ENCODE peak calls at places on chromosomes 1 and 21, in four cellular contexts. W is H1, A is HepG2, R is K562. S is an unnamed sample.

GRCh38 chr21:42847051-42847707 is 32.2 kb downstream of the WDR4 start:
- DNase-seq in R (no peak), A (no peak), W (no peak), S (no peak)

GRCh38 chr1:221230605-221231004 is 351.4 kb downstream of the HLX start:
- DNase-seq in A (no peak), W (no peak), R (no peak), S (peak)

GRCh38 chr1:172460901-172461315 is 17.0 kb upstream of the PIGC start:
- DNase-seq in W (no peak), A (no peak), R (no peak), S (peak)

GRCh38 chr1:147264158-147264768 is 21.8 kb downstream of the CHD1L start:
- DNase-seq in W (no peak), R (no peak), A (no peak), S (no peak)

GRCh38 chr1:197388801-197389200 is 120.7 kb downstream of the CRB1 start:
- DNase-seq in A (no peak), R (no peak), W (no peak), S (no peak)

GRCh38 chr1:114745351-114745750 is 12.4 kb downstream of the CSDE1 start:
- DNase-seq in R (no peak), W (no peak), A (no peak), S (no peak)

GRCh38 chr1:70553192-70553956 is 142.3 kb downstream of the CTH start:
- DNase-seq in A (no peak), R (no peak), W (no peak), S (no peak)

GRCh38 chr21:36065497-36066036 is 4.3 kb upstream of the CBR1 start:
- DNase-seq in W (no peak), A (peak), R (peak), S (no peak)

GRCh38 chr1:223739366-223740057 is 27.2 kb downstream of the CAPN2 start:
- DNase-seq in R (no peak), A (no peak), W (no peak), S (no peak)

GRCh38 chr1:1946540-1946939 is 27.5 kb upstream of the TMEM52 start:
- DNase-seq in A (no peak), W (no peak), R (no peak), S (no peak)
- TF ChIP-seq RNF2 in A (no peak), W (no peak), R (no peak), S (no peak)

GRCh38 chr1:59020151-59020997 is 236.5 kb upstream of the JUN start:
- DNase-seq in W (no peak), A (no peak), R (peak), S (no peak)
- TF ChIP-seq RNF2 in W (no peak), A (no peak), R (no peak), S (no peak)

DNA sequence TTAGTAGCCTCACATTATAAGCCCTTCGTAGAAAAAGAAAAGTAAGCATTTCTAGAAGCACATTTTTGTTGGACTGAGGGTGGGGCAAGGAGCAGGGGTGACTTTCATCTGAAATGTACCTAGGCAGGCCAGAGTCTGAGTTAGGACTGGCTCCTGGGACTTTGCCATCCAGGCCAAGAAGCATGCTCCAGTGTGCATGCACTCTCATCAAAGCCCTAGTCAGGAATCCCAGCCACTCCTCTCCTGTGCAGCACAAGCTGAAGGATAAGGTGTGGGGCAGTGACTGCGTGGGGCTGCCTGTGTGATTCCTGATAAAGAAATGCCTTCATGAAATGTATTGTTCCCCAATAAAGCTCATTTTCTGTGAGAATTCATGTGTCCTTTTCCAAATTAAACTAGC is 88.2 kb downstream of the GFI1 start:
- DNase-seq in A (no peak), R (no peak), W (no peak), S (no peak)
- TF ChIP-seq RNF2 in A (no peak), R (no peak), W (no peak), S (no peak)

GRCh38 chr1:6001992-6002576 is 9.9 kb upstream of the NPHP4 start:
- DNase-seq in W (no peak), A (no peak), R (no peak), S (no peak)
- TF ChIP-seq RNF2 in W (no peak), A (no peak), R (no peak), S (no peak)

DNA sequence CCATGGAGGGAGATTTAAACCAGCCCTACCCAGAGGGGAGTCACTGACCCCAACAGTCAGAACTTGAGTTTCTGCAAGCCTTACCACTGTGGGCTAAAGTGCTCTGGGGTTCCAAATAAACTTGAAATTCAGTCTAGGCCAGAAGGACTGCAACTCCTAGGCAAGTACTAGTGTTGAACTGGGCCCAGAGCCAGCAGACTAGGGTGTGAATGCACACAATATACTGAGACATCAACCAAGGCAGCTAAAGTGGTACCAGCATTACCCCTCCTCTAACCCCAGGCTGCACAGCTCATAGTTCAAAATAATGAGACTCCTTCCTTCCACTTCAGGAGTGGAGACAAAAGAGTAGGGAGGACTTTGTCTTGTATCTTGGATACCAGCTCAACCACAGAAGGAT is 18.9 kb upstream of the IL20 start:
- DNase-seq in A (no peak), W (no peak), R (no peak), S (no peak)
- TF ChIP-seq RNF2 in A (no peak), W (no peak), R (no peak), S (no peak)

DNA sequence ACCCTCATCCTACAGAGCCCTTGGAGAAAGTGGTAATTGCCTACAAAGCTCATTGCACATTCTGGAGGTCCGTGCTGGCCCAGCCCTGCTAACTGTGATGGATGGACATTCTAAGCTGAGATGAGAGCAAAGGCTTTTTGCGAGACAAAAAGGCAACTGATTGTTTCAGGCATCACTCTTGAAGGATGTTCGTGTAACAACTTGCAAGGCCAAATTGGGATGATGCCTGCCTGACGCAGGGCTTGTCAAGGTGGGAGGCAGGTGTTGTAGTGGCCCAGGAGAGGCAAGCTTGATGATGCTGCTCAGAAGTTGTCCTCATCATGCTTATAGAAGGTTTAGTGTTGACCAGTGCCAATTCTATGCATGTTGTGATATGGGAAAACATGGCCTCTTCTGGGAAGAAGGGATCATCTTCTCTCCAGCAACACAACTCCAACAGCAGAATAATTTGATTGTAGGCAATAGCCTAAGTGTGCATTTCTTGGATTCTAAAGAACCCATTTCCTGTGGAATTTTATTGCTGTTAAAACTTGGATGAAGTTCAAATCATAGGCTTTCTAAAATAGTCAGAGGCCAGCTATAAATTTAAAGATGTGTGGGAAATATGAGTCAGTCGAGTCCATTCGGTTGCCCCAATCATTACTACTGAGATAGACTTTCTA is 102.5 kb upstream of the COA6 start:
- DNase-seq in R (no peak), A (no peak), W (no peak), S (no peak)
- TF ChIP-seq RNF2 in R (no peak), A (no peak), W (no peak), S (no peak)

GRCh38 chr1:26164036-26164927 is 4.5 kb downstream of the C1orf232 start:
- DNase-seq in R (peak), W (no peak), A (no peak), S (peak)
- TF ChIP-seq RNF2 in R (no peak), W (peak), A (no peak), S (no peak)

GRCh38 chr1:186079084-186079684 is 295.9 kb downstream of the TPR start:
- DNase-seq in R (no peak), W (no peak), A (peak), S (no peak)

GRCh38 chr1:186078245-186078644 is 296.8 kb downstream of the TPR start:
- DNase-seq in R (no peak), A (no peak), W (no peak), S (no peak)

GRCh38 chr1:186076006-186076405 is 299.0 kb downstream of the TPR start:
- DNase-seq in R (no peak), A (no peak), W (no peak), S (no peak)

DNA sequence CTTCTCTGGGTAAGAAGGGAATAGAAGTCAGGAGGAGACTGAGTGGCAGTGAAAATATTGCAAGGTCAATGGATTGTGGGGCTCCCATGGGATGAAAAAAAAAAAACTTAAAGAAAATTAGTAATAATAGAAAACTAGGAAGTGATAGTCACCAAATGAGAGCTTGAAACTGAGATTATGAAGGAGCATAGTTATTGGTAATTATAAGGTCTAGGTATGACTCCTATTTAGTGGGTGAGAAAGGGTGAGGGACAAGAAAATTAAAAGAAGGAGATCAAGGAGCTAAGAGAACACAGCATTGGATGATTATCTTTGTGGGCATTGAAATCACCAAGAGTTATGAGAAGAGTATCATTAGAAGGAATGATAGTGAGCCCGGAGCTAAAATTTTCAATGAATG is 301.4 kb downstream of the TPR start:
- DNase-seq in W (no peak), A (no peak), R (no peak), S (no peak)
- TF ChIP-seq RNF2 in W (no peak), A (no peak), R (no peak), S (no peak)

DNA sequence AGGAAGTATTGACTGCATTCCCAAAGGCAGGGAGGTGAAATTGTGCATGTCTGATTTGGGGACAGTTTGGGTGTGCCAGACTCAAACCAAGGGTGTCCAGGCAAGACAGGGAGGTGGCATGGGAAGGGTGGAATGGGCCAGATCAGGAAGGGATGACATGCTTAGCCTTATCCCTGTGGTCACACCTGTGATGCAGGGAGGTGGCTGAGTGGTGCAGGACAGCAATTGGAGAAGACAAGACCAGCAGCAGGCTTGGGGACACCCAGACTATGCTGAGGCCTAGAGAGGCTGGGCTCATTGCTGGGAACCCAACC is 4.0 kb downstream of the FOXO6 start:
- DNase-seq in A (no peak), R (no peak), W (no peak), S (no peak)
- TF ChIP-seq RNF2 in A (no peak), R (no peak), W (no peak), S (no peak)

GRCh38 chr1:11456970-11457369 is 22.0 kb upstream of the DISP3 start:
- DNase-seq in W (no peak), R (no peak), A (no peak), S (no peak)

GRCh38 chr1:11462224-11462923 is 16.6 kb upstream of the DISP3 start:
- DNase-seq in R (no peak), A (no peak), W (no peak), S (no peak)

GRCh38 chr1:11461738-11462137 is 17.2 kb upstream of the DISP3 start:
- DNase-seq in W (no peak), A (no peak), R (no peak), S (no peak)

GRCh38 chr1:11455925-11456580 is 22.9 kb upstream of the DISP3 start:
- DNase-seq in A (no peak), R (no peak), W (no peak), S (no peak)

GRCh38 chr1:11458811-11459275 is 20.1 kb upstream of the DISP3 start:
- DNase-seq in R (no peak), W (no peak), A (no peak), S (no peak)
- TF ChIP-seq RNF2 in R (no peak), W (no peak), A (no peak), S (no peak)

S was measured in A549.